ENCODE peak calls at places on chromosomes 7 and 10, in five cellular contexts. One of them, this sample, is unnamed.

GRCh38 chr7:130996841-130997231 is 262.8 kb upstream of the KLF14 start:
- DNase-seq in tibial nerve: no peak
- DNase-seq in CD4-positive, CD25-positive, alpha-beta regulatory T cell: peak
- DNase-seq in hepatic stellate cell: no peak
- DNase-seq in NB4: no peak
- DNase-seq in this sample: no peak

GRCh38 chr7:139046143-139046542 is 10.3 kb upstream of the ZC3HAV1L start:
- DNase-seq in tibial nerve: no peak
- DNase-seq in CD4-positive, CD25-positive, alpha-beta regulatory T cell: no peak
- DNase-seq in hepatic stellate cell: no peak
- DNase-seq in NB4: no peak
- DNase-seq in this sample: no peak

GRCh38 chr7:26856481-26856880 is 7.9 kb downstream of the SKAP2 start:
- DNase-seq in tibial nerve: no peak
- DNase-seq in CD4-positive, CD25-positive, alpha-beta regulatory T cell: no peak
- DNase-seq in hepatic stellate cell: no peak
- DNase-seq in NB4: peak
- DNase-seq in this sample: no peak

GRCh38 chr10:48251525-48252353 is 22.8 kb downstream of the FRMPD2 start:
- DNase-seq in tibial nerve: no peak
- DNase-seq in CD4-positive, CD25-positive, alpha-beta regulatory T cell: no peak
- DNase-seq in hepatic stellate cell: no peak
- DNase-seq in NB4: no peak
- DNase-seq in this sample: no peak

GRCh38 chr10:71735709-71736569 is 16.4 kb upstream of the C10orf105 start:
- DNase-seq in tibial nerve: no peak
- DNase-seq in CD4-positive, CD25-positive, alpha-beta regulatory T cell: peak
- DNase-seq in hepatic stellate cell: no peak
- DNase-seq in NB4: no peak
- DNase-seq in this sample: no peak

GRCh38 chr10:131022981-131023380 is 288.5 kb downstream of the TCERG1L start:
- DNase-seq in tibial nerve: no peak
- DNase-seq in CD4-positive, CD25-positive, alpha-beta regulatory T cell: no peak
- DNase-seq in hepatic stellate cell: no peak
- DNase-seq in NB4: no peak
- DNase-seq in this sample: no peak

GRCh38 chr7:144671429-144671828 is 164.4 kb downstream of the TPK1 start:
- DNase-seq in tibial nerve: no peak
- DNase-seq in CD4-positive, CD25-positive, alpha-beta regulatory T cell: no peak
- DNase-seq in hepatic stellate cell: no peak
- DNase-seq in NB4: no peak
- DNase-seq in this sample: no peak

GRCh38 chr7:140165422-140165821 is 11.4 kb downstream of the KDM7A start:
- DNase-seq in tibial nerve: no peak
- DNase-seq in CD4-positive, CD25-positive, alpha-beta regulatory T cell: no peak
- DNase-seq in hepatic stellate cell: peak
- DNase-seq in NB4: peak
- DNase-seq in this sample: no peak

GRCh38 chr10:76352300-76352699 is 920.9 kb downstream of the LRMDA start:
- DNase-seq in tibial nerve: no peak
- DNase-seq in CD4-positive, CD25-positive, alpha-beta regulatory T cell: no peak
- DNase-seq in hepatic stellate cell: peak
- DNase-seq in NB4: peak
- DNase-seq in this sample: no peak

GRCh38 chr7:3606436-3606835 is 305.4 kb downstream of the SDK1 start:
- DNase-seq in tibial nerve: no peak
- DNase-seq in CD4-positive, CD25-positive, alpha-beta regulatory T cell: no peak
- DNase-seq in hepatic stellate cell: no peak
- DNase-seq in NB4: no peak
- DNase-seq in this sample: no peak

GRCh38 chr7:40499718-40500117 is 364.9 kb downstream of the SUGCT start:
- DNase-seq in tibial nerve: no peak
- DNase-seq in CD4-positive, CD25-positive, alpha-beta regulatory T cell: no peak
- DNase-seq in hepatic stellate cell: no peak
- DNase-seq in NB4: peak
- DNase-seq in this sample: no peak

GRCh38 chr7:66336760-66337159 is 131.6 kb downstream of the TPST1 start:
- DNase-seq in tibial nerve: no peak
- DNase-seq in CD4-positive, CD25-positive, alpha-beta regulatory T cell: no peak
- DNase-seq in hepatic stellate cell: no peak
- DNase-seq in NB4: no peak
- DNase-seq in this sample: no peak

GRCh38 chr7:157579425-157579824 is 242.6 kb downstream of the DNAJB6 start:
- DNase-seq in tibial nerve: no peak
- DNase-seq in CD4-positive, CD25-positive, alpha-beta regulatory T cell: no peak
- DNase-seq in hepatic stellate cell: no peak
- DNase-seq in NB4: no peak
- DNase-seq in this sample: no peak

GRCh38 chr7:3431306-3431705 is 130.3 kb downstream of the SDK1 start:
- DNase-seq in tibial nerve: no peak
- DNase-seq in CD4-positive, CD25-positive, alpha-beta regulatory T cell: no peak
- DNase-seq in hepatic stellate cell: no peak
- DNase-seq in NB4: no peak
- DNase-seq in this sample: no peak

GRCh38 chr7:69067397-69067796 is 530.9 kb upstream of the AUTS2 start:
- DNase-seq in tibial nerve: no peak
- DNase-seq in CD4-positive, CD25-positive, alpha-beta regulatory T cell: no peak
- DNase-seq in hepatic stellate cell: no peak
- DNase-seq in NB4: peak
- DNase-seq in this sample: no peak

GRCh38 chr10:91247360-91248111 is 27.1 kb downstream of the PCGF5 start:
- DNase-seq in tibial nerve: no peak
- DNase-seq in CD4-positive, CD25-positive, alpha-beta regulatory T cell: peak
- DNase-seq in hepatic stellate cell: peak
- DNase-seq in NB4: peak
- DNase-seq in this sample: peak

GRCh38 chr10:101570764-101571572 is 17.1 kb downstream of the POLL start:
- DNase-seq in tibial nerve: no peak
- DNase-seq in CD4-positive, CD25-positive, alpha-beta regulatory T cell: no peak
- DNase-seq in hepatic stellate cell: peak
- DNase-seq in NB4: peak
- DNase-seq in this sample: peak

GRCh38 chr7:47617131-47617530 is 35.2 kb upstream of the TNS3 start:
- DNase-seq in tibial nerve: no peak
- DNase-seq in CD4-positive, CD25-positive, alpha-beta regulatory T cell: no peak
- DNase-seq in hepatic stellate cell: no peak
- DNase-seq in NB4: no peak
- DNase-seq in this sample: no peak

GRCh38 chr7:37645276-37646040 is 38.1 kb upstream of the GPR141 start:
- DNase-seq in tibial nerve: no peak
- DNase-seq in CD4-positive, CD25-positive, alpha-beta regulatory T cell: no peak
- DNase-seq in hepatic stellate cell: no peak
- DNase-seq in NB4: peak
- DNase-seq in this sample: peak

GRCh38 chr7:149474309-149475120 is 13.7 kb upstream of the ZNF777 start:
- DNase-seq in tibial nerve: no peak
- DNase-seq in CD4-positive, CD25-positive, alpha-beta regulatory T cell: no peak
- DNase-seq in hepatic stellate cell: no peak
- DNase-seq in NB4: no peak
- DNase-seq in this sample: no peak

GRCh38 chr10:19874791-19875190 is 58.6 kb downstream of the PLXDC2 start:
- DNase-seq in tibial nerve: no peak
- DNase-seq in CD4-positive, CD25-positive, alpha-beta regulatory T cell: no peak
- DNase-seq in hepatic stellate cell: no peak
- DNase-seq in NB4: no peak
- DNase-seq in this sample: no peak

GRCh38 chr7:155173905-155174304 is 103.8 kb downstream of the HTR5A start:
- DNase-seq in tibial nerve: no peak
- DNase-seq in CD4-positive, CD25-positive, alpha-beta regulatory T cell: no peak
- DNase-seq in hepatic stellate cell: no peak
- DNase-seq in NB4: no peak
- DNase-seq in this sample: no peak

GRCh38 chr10:104371753-104372152 is 18.1 kb downstream of the CFAP58 start:
- DNase-seq in tibial nerve: no peak
- DNase-seq in CD4-positive, CD25-positive, alpha-beta regulatory T cell: no peak
- DNase-seq in hepatic stellate cell: no peak
- DNase-seq in NB4: no peak
- DNase-seq in this sample: no peak

GRCh38 chr7:157900011-157900410 is 563.2 kb downstream of the DNAJB6 start:
- DNase-seq in tibial nerve: no peak
- DNase-seq in CD4-positive, CD25-positive, alpha-beta regulatory T cell: no peak
- DNase-seq in hepatic stellate cell: no peak
- DNase-seq in NB4: no peak
- DNase-seq in this sample: no peak